ENCODE peak calls at places on chromosomes 4 and X, in nine cellular contexts. Q is SW480; X is ovary; L is progenitor cell of endocrine pancreas; V is effector CD4-positive, alpha-beta T cell; W is spleen; R is ACHN; B is Kasumi-1; I is stimulated activated CD4-positive, alpha-beta T cell treated with anti-CD3 and anti-CD28 coated beads, Interleukin-12 subunit alpha, Interleukin-12 subunit beta, amount 100 ng/mL, for 24 hours. M is an unnamed sample.

GRCh38 chr4:139728840-139729239 is 63.2 kb downstream of the MGST2 start:
- DNase-seq in Q (no peak), X (no peak), L (peak), V (no peak), W (no peak), R (no peak), B (no peak), I (no peak), M (no peak)

GRCh38 chr4:181957088-181957487 is 286.1 kb upstream of the TENM3 start:
- DNase-seq in Q (no peak), X (no peak), L (no peak), V (no peak), W (no peak), R (no peak), B (no peak), I (no peak), M (no peak)

GRCh38 chr4:164977243-164978164 is at the start of gene TRIM61:
- DNase-seq in Q (no peak), X (peak), L (peak), V (peak), W (no peak), R (no peak), B (no peak), I (peak), M (peak)

GRCh38 chr4:141575884-141576283 is 60.5 kb upstream of the IL15 start:
- DNase-seq in Q (no peak), X (no peak), L (no peak), V (no peak), W (no peak), R (no peak), B (no peak), I (no peak), M (no peak)

GRCh38 chrX:132809581-132809980 is 148.8 kb downstream of the HS6ST2 start:
- DNase-seq in Q (no peak), X (no peak), L (no peak), V (no peak), W (no peak), R (no peak), B (no peak), I (no peak), M (no peak)

GRCh38 chrX:74924449-74925209 is 623 bp downstream of the NEXMIF start:
- DNase-seq in Q (no peak), X (peak), L (peak), V (no peak), W (peak), R (no peak), B (peak), I (peak), M (peak)

GRCh38 chr4:4754641-4755040 is 104.8 kb upstream of the MSX1 start:
- DNase-seq in Q (no peak), X (no peak), L (no peak), V (no peak), W (no peak), R (no peak), B (no peak), I (no peak), M (no peak)

GRCh38 chrX:13110427-13111324 is 66.3 kb upstream of the FAM9C start:
- DNase-seq in Q (peak), X (peak), L (no peak), V (no peak), W (no peak), R (peak), B (peak), I (no peak), M (no peak)

GRCh38 chr4:82586055-82586454 is 24.3 kb upstream of the TMEM150C start:
- DNase-seq in Q (no peak), X (no peak), L (no peak), V (no peak), W (no peak), R (no peak), B (no peak), I (no peak), M (no peak)

GRCh38 chr4:80215449-80216052 is 18.2 kb downstream of the PRDM8 start:
- DNase-seq in Q (peak), X (no peak), L (no peak), V (no peak), W (no peak), R (peak), B (peak), I (no peak), M (no peak)

GRCh38 chr4:144355809-144356757 is 215.6 kb upstream of the GYPA start:
- DNase-seq in Q (peak), X (no peak), L (no peak), V (no peak), W (no peak), R (peak), B (peak), I (no peak), M (no peak)

GRCh38 chr4:73922766-73923630 is 53.8 kb downstream of the CXCL1 start:
- DNase-seq in Q (peak), X (no peak), L (no peak), V (no peak), W (no peak), R (peak), B (peak), I (no peak), M (no peak)

GRCh38 chrX:38166478-38167083 is 54.1 kb downstream of the SRPX start:
- DNase-seq in Q (peak), X (no peak), L (no peak), V (peak), W (no peak), R (peak), B (peak), I (peak), M (no peak)

GRCh38 chr4:153471691-153472080 is 5.5 kb downstream of the TMEM131L start:
- DNase-seq in Q (no peak), X (no peak), L (no peak), V (peak), W (no peak), R (no peak), B (no peak), I (no peak), M (peak)

GRCh38 chrX:53001958-53002357 is 43.6 kb upstream of the FAM156A start:
- DNase-seq in Q (no peak), X (no peak), L (no peak), V (no peak), W (no peak), R (no peak), B (no peak), I (no peak), M (no peak)

GRCh38 chr4:41477200-41477910 is 60.6 kb upstream of the LIMCH1 start:
- DNase-seq in Q (no peak), X (no peak), L (no peak), V (no peak), W (no peak), R (no peak), B (no peak), I (no peak), M (no peak)

GRCh38 chrX:101229155-101229554 is 9.6 kb downstream of the DRP2 start:
- DNase-seq in Q (peak), X (no peak), L (no peak), V (no peak), W (no peak), R (peak), B (no peak), I (no peak), M (no peak)

GRCh38 chr4:27087306-27088045 is 226.8 kb downstream of the STIM2 start:
- DNase-seq in Q (no peak), X (no peak), L (no peak), V (no peak), W (no peak), R (no peak), B (no peak), I (no peak), M (no peak)

GRCh38 chr4:123478859-123479345 is 82.3 kb downstream of the SPRY1 start:
- DNase-seq in Q (peak), X (no peak), L (no peak), V (no peak), W (no peak), R (no peak), B (no peak), I (no peak), M (no peak)

GRCh38 chr4:146661368-146661767 is 22.7 kb downstream of the POU4F2 start:
- DNase-seq in Q (no peak), X (no peak), L (no peak), V (no peak), W (no peak), R (no peak), B (no peak), I (no peak), M (no peak)

GRCh38 chr4:142566243-142566642 is 279.9 kb downstream of the INPP4B start:
- DNase-seq in Q (no peak), X (no peak), L (no peak), V (no peak), W (no peak), R (no peak), B (no peak), I (no peak), M (no peak)

GRCh38 chr4:6204098-6204497 is 3.7 kb upstream of the JAKMIP1 start:
- DNase-seq in Q (no peak), X (no peak), L (no peak), V (no peak), W (no peak), R (no peak), B (no peak), I (no peak), M (no peak)

GRCh38 chr4:8643441-8643840 is 50.9 kb downstream of the CPZ start:
- DNase-seq in Q (no peak), X (no peak), L (no peak), V (no peak), W (peak), R (no peak), B (no peak), I (no peak), M (no peak)

GRCh38 chrX:30253257-30253656 is 6.3 kb downstream of the MAGEB1 start:
- DNase-seq in Q (no peak), X (no peak), L (no peak), V (no peak), W (no peak), R (no peak), B (no peak), I (no peak), M (no peak)

GRCh38 chr4:40363382-40363920 is 28.3 kb downstream of the CHRNA9 start:
- DNase-seq in Q (no peak), X (no peak), L (no peak), V (no peak), W (no peak), R (no peak), B (no peak), I (no peak), M (no peak)

GRCh38 chr4:78592104-78592783 is 40.7 kb downstream of the ANXA3 start:
- DNase-seq in Q (no peak), X (no peak), L (no peak), V (no peak), W (no peak), R (peak), B (peak), I (no peak), M (no peak)

GRCh38 chr4:185721949-185722316 is 90.1 kb downstream of the SORBS2 start:
- DNase-seq in Q (no peak), X (no peak), L (no peak), V (no peak), W (no peak), R (no peak), B (no peak), I (no peak), M (no peak)

GRCh38 chrX:37817579-37817978 is 29.8 kb downstream of the DYNLT3 start:
- DNase-seq in Q (no peak), X (no peak), L (no peak), V (no peak), W (no peak), R (no peak), B (no peak), I (no peak), M (no peak)

GRCh38 chr4:40514409-40515025 is 115.1 kb downstream of the RBM47 start:
- DNase-seq in Q (peak), X (no peak), L (no peak), V (no peak), W (no peak), R (peak), B (no peak), I (no peak), M (no peak)

GRCh38 chrX:97895751-97896150 is 1012.0 kb downstream of the RPA4 start:
- DNase-seq in Q (no peak), X (no peak), L (no peak), V (no peak), W (no peak), R (peak), B (no peak), I (no peak), M (no peak)

GRCh38 chr4:8858188-8858924 is 13.3 kb downstream of the HMX1 start:
- DNase-seq in Q (no peak), X (no peak), L (no peak), V (no peak), W (no peak), R (no peak), B (no peak), I (no peak), M (no peak)

GRCh38 chr4:8762951-8763735 is 108.5 kb downstream of the HMX1 start:
- DNase-seq in Q (no peak), X (peak), L (no peak), V (no peak), W (peak), R (no peak), B (no peak), I (no peak), M (no peak)

GRCh38 chr4:155025762-155026457 is 182.5 kb upstream of the NPY2R start:
- DNase-seq in Q (no peak), X (no peak), L (peak), V (no peak), W (no peak), R (peak), B (no peak), I (peak), M (no peak)

GRCh38 chr4:103074598-103075434 is 1.7 kb downstream of the SLC9B2 start:
- DNase-seq in Q (no peak), X (no peak), L (no peak), V (no peak), W (no peak), R (no peak), B (no peak), I (no peak), M (no peak)

GRCh38 chrX:140918398-140919043 is 83.9 kb upstream of the SPANXB1 start:
- DNase-seq in Q (peak), X (no peak), L (no peak), V (peak), W (no peak), R (peak), B (peak), I (peak), M (peak)

GRCh38 chr4:146949559-146949958 is 3.9 kb upstream of the TTC29 start:
- DNase-seq in Q (no peak), X (no peak), L (no peak), V (no peak), W (no peak), R (no peak), B (no peak), I (no peak), M (no peak)

GRCh38 chr4:152529880-152530279 is 6.0 kb downstream of the FBXW7 start:
- DNase-seq in Q (no peak), X (no peak), L (no peak), V (no peak), W (no peak), R (no peak), B (no peak), I (no peak), M (no peak)

GRCh38 chr4:114378306-114378903 is 220.2 kb upstream of the UGT8 start:
- DNase-seq in Q (no peak), X (no peak), L (no peak), V (no peak), W (no peak), R (peak), B (peak), I (no peak), M (no peak)

GRCh38 chr4:128241425-128241913 is 46.1 kb downstream of the PGRMC2 start:
- DNase-seq in Q (no peak), X (no peak), L (no peak), V (no peak), W (no peak), R (peak), B (no peak), I (no peak), M (no peak)